ENCODE peak calls at places on chromosomes 11 and 22, in six cellular contexts. U is NCI-H1417; B is neuronal stem cell; Y is stimulated activated naive CD4-positive, alpha-beta T cell treated with Interleukin-2 at 50 U/mL for 16 hours; F is activated CD8-positive, alpha-beta memory T cell treated with anti-CD3 and anti-CD28 coated beads for 48 hours; H is posterior cingulate gyrus. I is an unnamed sample.

GRCh38 chr11:126332221-126332711 is 23.2 kb upstream of the ST3GAL4 start:
- DNase-seq in U (no peak), B (no peak), Y (no peak), F (no peak), H (no peak), I (no peak)

GRCh38 chr22:36824655-36825054 is 7.8 kb upstream of the PVALB start:
- DNase-seq in U (no peak), B (no peak), Y (no peak), F (no peak), H (no peak), I (no peak)

GRCh38 chr11:44566952-44567875 is 1.8 kb downstream of the CD82 start:
- DNase-seq in U (no peak), B (no peak), Y (peak; percentile 48), F (peak; percentile 12), H (no peak), I (no peak)

GRCh38 chr11:87425391-87425790 is 387.7 kb downstream of the TMEM135 start:
- DNase-seq in U (no peak), B (no peak), Y (no peak), F (no peak), H (no peak), I (no peak)

GRCh38 chr11:121119444-121119843 is 18.4 kb downstream of the TECTA start:
- DNase-seq in U (no peak), B (no peak), Y (no peak), F (no peak), H (no peak), I (no peak)

GRCh38 chr11:101446238-101446637 is 137.6 kb downstream of the TRPC6 start:
- DNase-seq in U (no peak), B (no peak), Y (no peak), F (no peak), H (no peak), I (no peak)

GRCh38 chr11:108135845-108136599 is 14.7 kb downstream of the ACAT1 start:
- DNase-seq in U (no peak), B (no peak), Y (no peak), F (no peak), H (no peak), I (no peak)

GRCh38 chr22:41242396-41243117 is 1.8 kb upstream of the CHADL start:
- DNase-seq in U (no peak), B (no peak), Y (no peak), F (no peak), H (no peak), I (no peak)

GRCh38 chr11:111992456-111992855 is 32.8 kb upstream of the DLAT start:
- DNase-seq in U (no peak), B (no peak), Y (no peak), F (no peak), H (no peak), I (no peak)

GRCh38 chr11:18010271-18010670 is 2.6 kb downstream of the SERGEF start:
- DNase-seq in U (no peak), B (no peak), Y (no peak), F (no peak), H (no peak), I (no peak)

GRCh38 chr11:47154738-47155570 is 21.7 kb downstream of the ARFGAP2 start:
- DNase-seq in U (no peak), B (no peak), Y (no peak), F (no peak), H (no peak), I (no peak)

GRCh38 chr11:118295834-118296454 is 8.6 kb upstream of the CD3E start:
- DNase-seq in U (no peak), B (no peak), Y (peak; percentile 19), F (no peak), H (no peak), I (no peak)

GRCh38 chr11:47271961-47272661 is 2.2 kb downstream of the MADD start:
- DNase-seq in U (peak; percentile 84), B (no peak), Y (no peak), F (no peak), H (peak; percentile 26), I (peak; percentile 39)

GRCh38 chr11:112367453-112367852 is 106.8 kb upstream of the PLET1 start:
- DNase-seq in U (no peak), B (no peak), Y (no peak), F (no peak), H (no peak), I (no peak)

GRCh38 chr22:20256042-20256441 is 12.1 kb downstream of the RTN4R start:
- DNase-seq in U (no peak), B (no peak), Y (no peak), F (no peak), H (no peak), I (no peak)

GRCh38 chr11:6191733-6192132 is 7.3 kb upstream of the OR52W1 start:
- DNase-seq in U (no peak), B (no peak), Y (no peak), F (no peak), H (no peak), I (no peak)

GRCh38 chr22:21632237-21632895 is at the start of gene CCDC116:
- DNase-seq in U (no peak), B (no peak), Y (peak; percentile 52), F (peak; percentile 40), H (no peak), I (no peak)

GRCh38 chr11:132471491-132471890 is 1060.8 kb downstream of the OPCML start:
- DNase-seq in U (no peak), B (no peak), Y (no peak), F (no peak), H (no peak), I (no peak)

GRCh38 chr11:84249344-84250135 is 963.4 kb upstream of the CCDC90B start:
- DNase-seq in U (no peak), B (no peak), Y (no peak), F (no peak), H (no peak), I (no peak)

GRCh38 chr22:23219317-23219716 is 39.0 kb downstream of the BCR start:
- DNase-seq in U (no peak), B (no peak), Y (no peak), F (no peak), H (no peak), I (no peak)

GRCh38 chr11:130166457-130166784 is 6.8 kb downstream of the ST14 start:
- DNase-seq in U (no peak), B (no peak), Y (no peak), F (no peak), H (no peak), I (no peak)

GRCh38 chr11:1295591-1295990 is 13.8 kb downstream of the TOLLIP start:
- DNase-seq in U (no peak), B (no peak), Y (no peak), F (no peak), H (peak; percentile 14), I (no peak)

GRCh38 chr11:95140397-95141030 is 50.9 kb downstream of the ENDOD1 start:
- DNase-seq in U (no peak), B (no peak), Y (no peak), F (no peak), H (no peak), I (no peak)

GRCh38 chr11:12813371-12814225 is 139.4 kb downstream of the TEAD1 start:
- DNase-seq in U (no peak), B (no peak), Y (no peak), F (no peak), H (no peak), I (no peak)

GRCh38 chr11:126357055-126357962 is 1.8 kb downstream of the ST3GAL4 start:
- DNase-seq in U (no peak), B (no peak), Y (no peak), F (no peak), H (no peak), I (no peak)

GRCh38 chr11:70788247-70789022 is 390.1 kb downstream of the CTTN start:
- DNase-seq in U (no peak), B (no peak), Y (no peak), F (no peak), H (no peak), I (no peak)

GRCh38 chr11:33655842-33656600 is 44.6 kb downstream of the C11orf91 start:
- DNase-seq in U (peak; percentile 16), B (no peak), Y (no peak), F (no peak), H (no peak), I (no peak)

GRCh38 chr11:2702771-2703486 is 3.1 kb upstream of the KCNQ1OT1 start:
- DNase-seq in U (no peak), B (no peak), Y (no peak), F (no peak), H (no peak), I (no peak)

GRCh38 chr11:28110839-28111235 is 2.6 kb downstream of the METTL15 start:
- DNase-seq in U (no peak), B (no peak), Y (no peak), F (no peak), H (no peak), I (no peak)

GRCh38 chr11:133830931-133831907 is 14.1 kb downstream of the SPATA19 start:
- DNase-seq in U (no peak), B (no peak), Y (no peak), F (no peak), H (no peak), I (no peak)

GRCh38 chr22:29031236-29031982 is 30.2 kb downstream of the C22orf31 start:
- DNase-seq in U (no peak), B (peak; percentile 55), Y (no peak), F (no peak), H (no peak), I (no peak)

GRCh38 chr11:62601114-62601363 is 626 bp downstream of the MTA2 start:
- DNase-seq in U (no peak), B (no peak), Y (peak; percentile 49), F (no peak), H (peak; percentile 52), I (no peak)

GRCh38 chr22:36022162-36022561 is 6.5 kb downstream of the RBFOX2 start:
- DNase-seq in U (no peak), B (no peak), Y (no peak), F (no peak), H (no peak), I (no peak)

GRCh38 chr22:47251911-47252310 is 489.5 kb downstream of the TBC1D22A start:
- DNase-seq in U (no peak), B (no peak), Y (no peak), F (no peak), H (no peak), I (no peak)

GRCh38 chr11:4619514-4619913 is 11.5 kb upstream of the TRIM68 start:
- DNase-seq in U (no peak), B (no peak), Y (no peak), F (no peak), H (no peak), I (no peak)

GRCh38 chr11:112751312-112751711 is 209.9 kb upstream of the NCAM1 start:
- DNase-seq in U (no peak), B (no peak), Y (no peak), F (no peak), H (no peak), I (no peak)

GRCh38 chr11:9861860-9862725 is 198.2 kb downstream of the SWAP70 start:
- DNase-seq in U (peak; percentile 67), B (peak; percentile 44), Y (peak; percentile 24), F (no peak), H (peak; percentile 19), I (no peak)

GRCh38 chr11:64285885-64286800 is 495 bp downstream of the GPR137 start:
- DNase-seq in U (no peak), B (no peak), Y (no peak), F (no peak), H (no peak), I (peak; percentile 17)

GRCh38 chr11:86747801-86748200 is 52.5 kb upstream of the PRSS23 start:
- DNase-seq in U (no peak), B (no peak), Y (no peak), F (no peak), H (no peak), I (no peak)

I was measured in DMS79.